ENCODE peak calls at places on chromosome X, in ten cellular contexts. B is Panc1, F is breast epithelium, S is SK-N-SH, K is transverse colon, I is GM12878, J is stomach, Y is GM23338, R is HCT116, U is suprapubic skin. Z is an unnamed sample.

GRCh38 chrX:57453901-57454300 is 137.9 kb upstream of the ZXDB start:
- DNase-seq in B (peak; percentile 4), F (no peak), S (peak; percentile 3), K (no peak), I (peak; percentile 0), J (no peak), Y (peak; percentile 54), R (no peak), U (no peak), Z (peak; percentile 19)

GRCh38 chrX:71216446-71216845 is 6.6 kb upstream of the GJB1 start:
- DNase-seq in B (no peak), F (no peak), S (no peak), K (peak; percentile 17), I (no peak), J (no peak), Y (no peak), R (no peak), U (no peak), Z (no peak)

GRCh38 chrX:119181491-119181890 is 53.9 kb upstream of the KIAA1210 start:
- DNase-seq in B (no peak), F (no peak), S (no peak), K (peak; percentile 32), I (no peak), J (no peak), Y (peak; percentile 66), R (peak; percentile 18), U (no peak), Z (no peak)

GRCh38 chrX:96480081-96480480 is 204.6 kb upstream of the DIAPH2 start:
- DNase-seq in B (no peak), F (no peak), S (no peak), K (no peak), I (no peak), J (no peak), Y (no peak), R (no peak), U (no peak), Z (no peak)

GRCh38 chrX:151973262-151973661 is 1.2 kb downstream of the GABRE start:
- DNase-seq in B (no peak), F (no peak), S (no peak), K (no peak), I (no peak), J (no peak), Y (no peak), R (no peak), U (no peak), Z (no peak)

GRCh38 chrX:139192386-139192961 is 338.1 kb upstream of the F9 start:
- DNase-seq in B (no peak), F (no peak), S (no peak), K (no peak), I (no peak), J (no peak), Y (peak; percentile 27), R (no peak), U (no peak), Z (no peak)

GRCh38 chrX:72041166-72041565 is 90.5 kb downstream of the RTL5 start:
- DNase-seq in B (no peak), F (no peak), S (no peak), K (no peak), I (no peak), J (no peak), Y (no peak), R (no peak), U (no peak), Z (no peak)

GRCh38 chrX:12999422-12999821 is 24.5 kb downstream of the TMSB4X start:
- DNase-seq in B (no peak), F (no peak), S (no peak), K (no peak), I (no peak), J (no peak), Y (peak; percentile 28), R (no peak), U (no peak), Z (no peak)

GRCh38 chrX:21770631-21771321 is 12.9 kb upstream of the SMPX start:
- DNase-seq in B (no peak), F (no peak), S (no peak), K (no peak), I (no peak), J (no peak), Y (peak; percentile 13), R (peak; percentile 45), U (no peak), Z (peak; percentile 2)

GRCh38 chrX:123648028-123648810 is 84.6 kb downstream of the THOC2 start:
- DNase-seq in B (no peak), F (no peak), S (no peak), K (peak; percentile 42), I (no peak), J (peak; percentile 61), Y (peak; percentile 86), R (no peak), U (no peak), Z (no peak)

GRCh38 chrX:11704725-11705495 is 39.2 kb upstream of the ARHGAP6 start:
- DNase-seq in B (no peak), F (no peak), S (no peak), K (no peak), I (no peak), J (no peak), Y (peak; percentile 1), R (no peak), U (no peak), Z (no peak)

GRCh38 chrX:53073115-53073581 is 9.0 kb upstream of the TSPYL2 start:
- DNase-seq in B (no peak), F (no peak), S (no peak), K (no peak), I (no peak), J (no peak), Y (peak; percentile 33), R (peak; percentile 21), U (peak; percentile 63), Z (no peak)

GRCh38 chrX:40172980-40173661 is 75.4 kb upstream of the BCOR start:
- DNase-seq in B (no peak), F (no peak), S (no peak), K (no peak), I (no peak), J (no peak), Y (no peak), R (no peak), U (peak; percentile 4), Z (no peak)

GRCh38 chrX:103722505-103722904 is 11.8 kb downstream of the TMEM31 start:
- DNase-seq in B (no peak), F (no peak), S (no peak), K (no peak), I (no peak), J (no peak), Y (no peak), R (no peak), U (no peak), Z (no peak)

GRCh38 chrX:39889704-39890103 is 208.1 kb downstream of the BCOR start:
- DNase-seq in B (no peak), F (no peak), S (no peak), K (no peak), I (no peak), J (no peak), Y (no peak), R (no peak), U (no peak), Z (no peak)

GRCh38 chrX:41409006-41409405 is 38.1 kb upstream of the NYX start:
- DNase-seq in B (no peak), F (no peak), S (no peak), K (no peak), I (no peak), J (no peak), Y (no peak), R (no peak), U (peak; percentile 21), Z (no peak)

DNA sequence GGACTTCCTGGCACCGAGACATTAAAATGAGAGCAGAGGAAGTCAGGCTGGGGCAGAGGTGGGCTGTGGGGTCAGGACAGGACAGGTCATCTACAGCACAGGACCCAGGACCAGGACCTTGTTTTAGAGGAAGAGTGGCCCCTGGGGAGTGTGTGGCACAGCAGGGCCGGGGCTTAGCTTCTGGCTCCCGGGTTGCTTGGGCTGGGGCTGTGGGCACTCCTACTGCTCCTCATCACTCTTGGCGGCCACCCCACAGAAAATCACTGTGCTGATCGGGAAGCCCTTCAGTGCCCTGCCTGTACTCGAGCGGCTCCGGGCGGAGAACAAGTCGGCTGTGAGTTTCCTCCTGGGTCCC is 8.1 kb upstream of the ATP6AP1 start:
- DNase-seq in B (no peak), F (no peak), S (no peak), K (no peak), I (no peak), J (no peak), Y (no peak), R (no peak), U (no peak), Z (no peak)
- H3K27ac ChIP-seq in B (no peak overlapping the region), F (no peak overlapping the region), S (peak overlapping the region; percentile 77), K (no peak overlapping the region), I (no peak overlapping the region), J (no peak overlapping the region), Y (no peak overlapping the region), R (no peak overlapping the region), U (no peak overlapping the region), Z (no peak overlapping the region)

DNA sequence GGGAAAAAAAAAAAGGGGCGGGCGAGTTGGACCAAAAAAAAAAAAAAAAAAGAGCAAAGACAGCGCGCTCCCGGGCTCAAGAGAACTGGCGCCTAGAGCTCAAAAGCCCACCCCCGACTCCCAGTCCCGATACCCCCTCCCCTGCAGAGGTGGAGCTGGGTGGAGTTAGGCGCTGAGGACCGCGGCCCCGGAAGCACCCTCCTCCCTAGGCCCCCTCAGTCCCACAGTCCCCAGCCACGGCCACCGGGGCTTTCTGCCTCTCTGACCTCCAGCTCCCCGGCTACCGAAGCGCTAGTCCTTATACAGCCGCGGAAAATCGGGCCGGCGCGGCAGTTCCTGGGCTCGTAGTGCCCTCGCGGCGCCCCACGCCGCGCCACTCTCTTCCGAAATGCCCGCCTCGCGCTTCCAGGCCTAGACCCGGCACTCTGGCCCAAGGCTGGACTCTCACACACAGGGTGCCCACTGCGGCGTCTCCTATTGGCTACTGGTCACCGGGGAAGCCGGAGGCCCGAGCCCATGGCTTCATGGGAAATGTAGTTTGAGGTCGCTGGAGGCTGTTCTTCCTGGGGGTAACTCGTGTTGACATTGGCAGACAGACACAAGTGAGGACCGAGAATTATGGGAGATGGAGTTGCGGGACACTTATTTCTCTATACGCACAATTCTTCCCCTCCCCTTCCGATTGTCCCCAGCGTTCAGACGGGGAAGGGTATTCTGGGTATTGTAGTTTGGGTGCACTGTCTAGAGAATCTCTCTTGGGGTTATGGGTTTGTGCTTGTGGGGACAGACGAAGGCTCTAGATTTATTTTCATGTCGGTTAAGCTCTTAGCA is at the start of gene ENOX2:
- DNase-seq in B (peak; percentile 85), F (peak; percentile 94), S (peak; percentile 81), K (peak; percentile 91), I (peak; percentile 89), J (peak; percentile 90), Y (peak; percentile 93), R (peak; percentile 91), U (peak; percentile 94), Z (peak; percentile 81)
- TF ChIP-seq POLR2AphosphoS5 in B (peak; percentile 97), F (peak; percentile 49), S (peak; percentile 87), K (peak; percentile 79), I (peak; percentile 52), J (peak; percentile 23), Y (peak; percentile 62), R (peak; percentile 87), U (no peak), Z (peak; percentile 47)

GRCh38 chrX:148573119-148573518 is 72.7 kb downstream of the AFF2 start:
- DNase-seq in B (no peak), F (no peak), S (no peak), K (no peak), I (no peak), J (no peak), Y (peak; percentile 55), R (no peak), U (no peak), Z (no peak)
- TF ChIP-seq CTCF in B (no peak), F (no peak), S (no peak), K (no peak), I (no peak), J (no peak), Y (peak; percentile 65), R (no peak), U (no peak), Z (no peak)

GRCh38 chrX:791479-792034 is 161.0 kb downstream of the SHOX start:
- DNase-seq in B (no peak), F (no peak), S (no peak), K (no peak), I (no peak), J (no peak), Y (peak; percentile 84), R (no peak), U (no peak), Z (no peak)
- H3K27ac ChIP-seq in B (no peak overlapping the region), F (no peak overlapping the region), S (no peak overlapping the region), K (no peak overlapping the region), I (no peak overlapping the region), J (no peak overlapping the region), Y (peak overlapping the region; percentile 94), R (no peak overlapping the region), U (no peak overlapping the region), Z (no peak overlapping the region)